ENCODE peak calls at places on chromosomes 5 and 9, in seven cellular contexts. E, I, X, H, W, M and L are unnamed samples.

GRCh38 chr9:122348288-122348777 is 22.5 kb upstream of the PTGS1 start:
- DNase-seq in E (no peak), I (no peak), X (no peak), H (no peak), W (no peak), M (no peak), L (no peak)

GRCh38 chr5:122073864-122074263 is 4.2 kb downstream of the LOX start:
- DNase-seq in E (no peak), I (no peak), X (no peak), H (no peak), W (no peak), M (no peak), L (no peak)

GRCh38 chr5:65076251-65076869 is 307.6 kb downstream of the CWC27 start:
- DNase-seq in E (peak), I (peak), X (peak), H (peak), W (peak), M (peak), L (no peak)

GRCh38 chr9:124008855-124009834 is 2.4 kb upstream of the LHX2 start:
- DNase-seq in E (no peak), I (no peak), X (no peak), H (no peak), W (no peak), M (peak), L (no peak)

GRCh38 chr5:27171696-27172362 is 133.4 kb upstream of the CDH9 start:
- DNase-seq in E (no peak), I (no peak), X (no peak), H (no peak), W (no peak), M (no peak), L (no peak)

GRCh38 chr5:83149671-83150070 is 72.3 kb downstream of the XRCC4 start:
- DNase-seq in E (peak), I (peak), X (no peak), H (no peak), W (no peak), M (no peak), L (no peak)

GRCh38 chr9:131624636-131625241 is 79.4 kb downstream of the PRRT1B start:
- DNase-seq in E (peak), I (no peak), X (peak), H (no peak), W (no peak), M (no peak), L (no peak)

GRCh38 chr9:131801811-131802210 is 61.9 kb upstream of the RAPGEF1 start:
- DNase-seq in E (no peak), I (no peak), X (no peak), H (no peak), W (no peak), M (no peak), L (no peak)

GRCh38 chr9:134205636-134206316 is 41.4 kb upstream of the RNU6ATAC start:
- DNase-seq in E (peak), I (no peak), X (peak), H (peak), W (no peak), M (no peak), L (no peak)

GRCh38 chr9:136044971-136045594 is 50.0 kb downstream of the NACC2 start:
- DNase-seq in E (no peak), I (no peak), X (no peak), H (no peak), W (no peak), M (no peak), L (no peak)

GRCh38 chr9:115847245-115847644 is 306.3 kb upstream of the PAPPA start:
- DNase-seq in E (peak), I (peak), X (no peak), H (peak), W (peak), M (no peak), L (no peak)

GRCh38 chr9:124286292-124286931 is 28.7 kb downstream of the NEK6 start:
- DNase-seq in E (peak), I (peak), X (no peak), H (peak), W (no peak), M (no peak), L (peak)

GRCh38 chr9:80040457-80040856 is 468.7 kb downstream of the TLE4 start:
- DNase-seq in E (no peak), I (no peak), X (no peak), H (no peak), W (no peak), M (no peak), L (no peak)

GRCh38 chr5:174745495-174745894 is 21.1 kb downstream of the MSX2 start:
- DNase-seq in E (no peak), I (no peak), X (no peak), H (no peak), W (no peak), M (no peak), L (no peak)

GRCh38 chr5:65390208-65390607 is 91.5 kb downstream of the ADAMTS6 start:
- DNase-seq in E (no peak), I (no peak), X (no peak), H (no peak), W (no peak), M (no peak), L (no peak)

GRCh38 chr5:176793343-176793699 is 17.0 kb upstream of the UNC5A start:
- DNase-seq in E (no peak), I (no peak), X (no peak), H (no peak), W (peak), M (peak), L (no peak)

GRCh38 chr5:52893105-52893504 is 96.0 kb upstream of the ITGA2 start:
- DNase-seq in E (peak), I (peak), X (no peak), H (peak), W (peak), M (no peak), L (no peak)

GRCh38 chr5:124996023-124996763 is 249.8 kb upstream of the ZNF608 start:
- DNase-seq in E (no peak), I (no peak), X (no peak), H (peak), W (no peak), M (no peak), L (no peak)

GRCh38 chr5:144538845-144539244 is 368.2 kb downstream of the KCTD16 start:
- DNase-seq in E (no peak), I (no peak), X (no peak), H (no peak), W (no peak), M (no peak), L (no peak)

GRCh38 chr5:1404062-1404461 is 41.2 kb downstream of the SLC6A3 start:
- DNase-seq in E (no peak), I (no peak), X (no peak), H (no peak), W (no peak), M (no peak), L (no peak)

GRCh38 chr9:18442629-18443491 is 31.1 kb upstream of the ADAMTSL1 start:
- DNase-seq in E (peak), I (peak), X (peak), H (peak), W (peak), M (peak), L (peak)

GRCh38 chr5:38925154-38925925 is 79.5 kb downstream of the OSMR start:
- DNase-seq in E (peak), I (peak), X (no peak), H (peak), W (no peak), M (no peak), L (no peak)

GRCh38 chr5:175715627-175716522 is 58.0 kb downstream of the HRH2 start:
- DNase-seq in E (no peak), I (no peak), X (no peak), H (no peak), W (no peak), M (no peak), L (no peak)

GRCh38 chr5:135488727-135489465 is 36.7 kb upstream of the TIFAB start:
- DNase-seq in E (peak), I (peak), X (no peak), H (peak), W (peak), M (peak), L (peak)

GRCh38 chr5:118611332-118611945 is 376.9 kb downstream of the DTWD2 start:
- DNase-seq in E (peak), I (no peak), X (no peak), H (peak), W (peak), M (peak), L (no peak)

GRCh38 chr9:127667127-127667844 is 39.5 kb upstream of the CFAP157 start:
- DNase-seq in E (peak), I (no peak), X (no peak), H (no peak), W (no peak), M (no peak), L (no peak)

GRCh38 chr9:112784020-112784788 is 33.6 kb downstream of the SNX30 start:
- DNase-seq in E (peak), I (no peak), X (no peak), H (peak), W (peak), M (peak), L (peak)

GRCh38 chr9:78468231-78468630 is 171.3 kb downstream of the PSAT1 start:
- DNase-seq in E (no peak), I (no peak), X (no peak), H (no peak), W (no peak), M (no peak), L (no peak)

GRCh38 chr5:135038829-135039525 is 4.9 kb upstream of the PITX1 start:
- DNase-seq in E (peak), I (no peak), X (no peak), H (no peak), W (peak), M (no peak), L (no peak)

GRCh38 chr5:32013658-32014057 is 160.5 kb downstream of the GOLPH3 start:
- DNase-seq in E (no peak), I (no peak), X (no peak), H (no peak), W (no peak), M (no peak), L (no peak)

GRCh38 chr9:100472725-100473261 is at the start of gene TMEFF1:
- DNase-seq in E (peak), I (no peak), X (peak), H (peak), W (peak), M (peak), L (no peak)

GRCh38 chr9:98323831-98324135 is 68.3 kb upstream of the TBC1D2 start:
- DNase-seq in E (no peak), I (no peak), X (no peak), H (no peak), W (no peak), M (no peak), L (no peak)

GRCh38 chr9:115944166-115944948 is 209.2 kb upstream of the PAPPA start:
- DNase-seq in E (peak), I (peak), X (peak), H (peak), W (peak), M (peak), L (peak)

GRCh38 chr5:57199866-57200265 is 26.0 kb downstream of the GPBP1 start:
- DNase-seq in E (no peak), I (no peak), X (no peak), H (no peak), W (peak), M (peak), L (no peak)
- TF ChIP-seq CTCF in E (no peak), I (no peak), X (no peak), H (no peak), W (no peak), M (no peak), L (no peak)

DNA sequence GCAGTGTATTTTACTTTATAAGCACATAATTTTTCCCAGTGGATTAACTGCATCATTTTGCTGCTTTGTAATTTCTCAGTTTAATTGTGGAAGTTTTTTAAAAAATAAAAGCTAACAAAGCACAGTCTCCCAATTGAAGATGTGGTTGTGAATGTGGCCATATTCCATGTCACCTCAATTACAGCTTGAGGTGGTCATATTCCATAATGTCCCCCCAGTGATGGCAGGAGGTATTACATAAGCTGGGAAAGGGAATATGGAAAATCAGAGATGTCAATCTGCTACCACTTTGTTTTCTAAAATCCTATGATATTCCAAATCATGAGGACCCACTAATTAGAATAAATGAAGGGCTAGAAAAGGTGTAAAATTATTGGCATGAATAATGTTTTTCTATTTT is 1672.0 kb upstream of the CDH9 start:
- DNase-seq in E (no peak), I (no peak), X (no peak), H (no peak), W (no peak), M (no peak), L (no peak)
- TF ChIP-seq CTCF in E (no peak), I (no peak), X (no peak), H (no peak), W (peak), M (peak), L (peak)

GRCh38 chr5:94526708-94527107 is 91.7 kb downstream of the KIAA0825 start:
- DNase-seq in E (no peak), I (no peak), X (no peak), H (no peak), W (no peak), M (no peak), L (no peak)

GRCh38 chr5:94523018-94523417 is 95.4 kb downstream of the KIAA0825 start:
- DNase-seq in E (no peak), I (no peak), X (no peak), H (no peak), W (no peak), M (no peak), L (no peak)

GRCh38 chr5:94522099-94522498 is 96.3 kb downstream of the KIAA0825 start:
- DNase-seq in E (peak), I (no peak), X (no peak), H (no peak), W (no peak), M (no peak), L (no peak)

DNA sequence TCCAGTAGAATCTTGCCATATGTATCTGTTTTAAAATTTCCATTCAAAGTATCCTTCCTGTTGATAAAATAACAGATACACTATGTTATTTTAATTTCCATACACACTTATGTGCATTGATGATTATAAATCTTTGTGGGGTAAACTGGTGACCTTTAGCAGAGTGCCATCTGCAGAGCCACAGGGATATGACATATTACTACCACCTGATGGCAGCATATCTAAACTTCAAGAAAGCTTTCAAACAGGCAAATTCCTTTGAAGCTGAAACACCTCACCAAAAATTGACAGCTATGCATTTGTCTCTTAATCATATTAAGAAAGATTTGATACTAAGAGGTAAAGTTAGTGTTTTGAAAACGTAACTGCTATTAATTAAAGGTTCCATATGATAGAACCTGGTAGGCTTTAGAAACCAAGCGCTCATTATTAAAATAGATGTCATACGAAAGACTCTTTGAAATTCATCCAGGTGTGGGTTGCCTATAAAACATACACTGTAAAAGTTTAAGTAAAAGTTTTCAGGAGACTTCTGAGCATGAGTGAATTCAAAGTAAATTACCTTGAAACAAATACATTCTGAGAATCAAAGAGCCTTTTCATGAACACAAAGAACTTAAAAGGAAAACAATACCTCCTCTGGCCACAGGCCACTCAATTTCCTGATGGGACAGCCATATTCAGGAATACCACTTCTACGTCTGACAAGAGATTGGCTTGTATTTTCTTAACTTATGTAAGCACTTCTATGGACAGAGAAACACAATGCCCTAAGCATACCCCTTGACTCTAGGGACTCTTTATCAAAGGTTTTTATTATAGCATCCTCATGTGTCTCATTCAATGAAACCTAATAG is 93.3 kb downstream of the KIAA0825 start:
- DNase-seq in E (peak), I (no peak), X (no peak), H (peak), W (peak), M (no peak), L (peak)
- TF ChIP-seq CTCF in E (peak), I (peak), X (peak), H (peak), W (peak), M (peak), L (peak)

DNA sequence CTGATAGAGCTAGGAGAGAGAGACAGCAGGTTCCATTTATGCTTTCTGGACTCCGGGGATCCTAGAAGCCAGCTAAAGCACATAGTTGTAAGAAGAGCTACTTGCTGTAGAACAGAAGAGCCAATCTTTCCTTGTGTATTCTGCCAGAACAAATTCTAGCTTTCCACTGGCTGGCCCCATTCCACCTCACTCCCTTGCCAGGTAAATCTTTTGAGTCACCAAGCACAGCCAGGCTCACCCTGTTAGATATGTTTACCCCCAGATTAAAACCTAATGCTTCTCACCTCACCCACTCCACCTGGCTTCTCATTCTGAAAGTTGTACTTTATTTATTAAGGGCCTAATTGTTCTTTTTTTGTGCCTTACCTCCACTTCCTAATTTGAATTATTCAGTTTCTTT is 48.9 kb upstream of the CHD1 start:
- DNase-seq in E (no peak), I (no peak), X (no peak), H (no peak), W (peak), M (no peak), L (peak)
- TF ChIP-seq CTCF in E (no peak), I (no peak), X (no peak), H (no peak), W (no peak), M (no peak), L (no peak)

GRCh38 chr5:94830520-94830919 is 212.1 kb downstream of the SLF1 start:
- DNase-seq in E (peak), I (no peak), X (no peak), H (peak), W (peak), M (no peak), L (no peak)
- TF ChIP-seq CTCF in E (peak), I (peak), X (no peak), H (peak), W (peak), M (peak), L (peak)

DNA sequence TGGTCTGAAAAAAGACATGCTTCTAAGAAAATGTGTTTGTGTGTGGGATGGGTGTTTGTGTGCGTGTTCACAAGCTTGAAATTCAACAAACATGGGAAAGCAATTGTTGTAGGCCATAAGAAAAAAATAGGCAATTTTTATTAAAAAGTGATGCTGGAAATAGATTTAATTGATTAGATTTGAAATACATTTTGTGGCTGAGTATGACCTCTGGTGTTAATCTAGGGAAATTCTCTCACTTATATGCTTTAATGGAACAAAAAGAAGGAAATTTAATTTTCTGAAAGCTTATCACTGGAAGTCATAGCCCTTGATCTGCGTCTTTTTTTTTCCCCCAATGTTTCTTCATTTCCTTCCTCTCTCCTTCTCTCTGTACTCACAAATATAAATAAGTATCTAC is 3.5 kb upstream of the KCNN2 start:
- DNase-seq in E (peak), I (no peak), X (no peak), H (no peak), W (no peak), M (no peak), L (no peak)
- TF ChIP-seq CTCF in E (no peak), I (peak), X (no peak), H (no peak), W (no peak), M (peak), L (peak)

DNA sequence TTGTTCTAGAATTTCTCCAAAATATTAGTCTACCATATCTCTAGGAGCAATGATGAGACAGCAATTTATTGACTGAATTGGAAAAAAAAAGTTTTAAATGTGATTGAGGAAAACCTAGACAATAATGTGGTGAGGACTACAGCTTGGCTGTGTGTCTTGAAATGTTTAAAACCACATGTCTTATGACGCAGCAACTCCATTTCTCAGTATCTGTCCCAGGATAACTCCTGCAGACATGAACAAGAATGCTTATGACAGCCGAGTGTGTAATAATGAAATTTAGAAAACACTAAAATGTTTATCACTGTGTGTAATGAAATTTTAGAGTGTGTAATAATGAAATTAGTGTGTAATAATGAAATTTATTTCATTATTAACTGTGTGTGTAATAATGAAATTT is 254.1 kb upstream of the DAPK1 start:
- DNase-seq in E (peak), I (no peak), X (no peak), H (no peak), W (no peak), M (no peak), L (no peak)
- TF ChIP-seq CTCF in E (no peak), I (no peak), X (no peak), H (no peak), W (no peak), M (no peak), L (no peak)

GRCh38 chr5:54159153-54159836 is 151.1 kb downstream of the ARL15 start:
- DNase-seq in E (peak), I (no peak), X (no peak), H (no peak), W (peak), M (no peak), L (no peak)
- TF ChIP-seq CTCF in E (no peak), I (no peak), X (no peak), H (no peak), W (peak), M (peak), L (no peak)

GRCh38 chr5:180803181-180804128 is 849 bp upstream of the MGAT1 start:
- DNase-seq in E (peak), I (no peak), X (peak), H (no peak), W (peak), M (no peak), L (no peak)
- TF ChIP-seq CTCF in E (no peak), I (peak), X (no peak), H (no peak), W (peak), M (peak), L (peak)